ENCODE peak calls at places on chromosomes 4 and X, in four cellular contexts. H is MM.1S; E is HCT116; I is effector memory CD4-positive, alpha-beta T cell. W is an unnamed sample.

GRCh38 chrX:134374910-134375309 is 85.1 kb upstream of the HPRT1 start:
- DNase-seq in H (no peak), I (no peak), E (no peak), W (no peak)

GRCh38 chrX:20348139-20348538 is 81.4 kb upstream of the RPS6KA3 start:
- DNase-seq in E (no peak), I (no peak), H (no peak), W (no peak)

GRCh38 chr4:155578219-155578618 is 88.4 kb upstream of the GUCY1A1 start:
- DNase-seq in I (no peak), H (no peak), E (no peak), W (no peak)

GRCh38 chr4:148068065-148068911 is 336.4 kb downstream of the ARHGAP10 start:
- DNase-seq in E (no peak), H (no peak), I (no peak), W (no peak)

GRCh38 chrX:8849945-8850344 is 48.8 kb upstream of the FAM9A start:
- DNase-seq in H (no peak), I (no peak), E (no peak), W (no peak)

GRCh38 chrX:92232182-92232581 is 453.0 kb downstream of the PCDH11X start:
- DNase-seq in H (peak; percentile 9), E (no peak), I (no peak), W (no peak)

GRCh38 chr4:153564630-153565525 is 98.7 kb downstream of the TMEM131L start:
- DNase-seq in H (no peak), E (no peak), I (no peak), W (no peak)

GRCh38 chrX:14581081-14581480 is 51.7 kb downstream of the GLRA2 start:
- DNase-seq in I (no peak), E (no peak), H (no peak), W (no peak)

GRCh38 chr4:61011051-61011450 is 189.1 kb upstream of the ADGRL3 start:
- DNase-seq in I (no peak), H (no peak), E (no peak), W (no peak)

GRCh38 chrX:47311857-47312774 is 58.3 kb upstream of the ZNF157 start:
- DNase-seq in E (peak; percentile 35), I (peak; percentile 6), H (no peak), W (no peak)

GRCh38 chrX:47180346-47180745 is 13.3 kb upstream of the UBA1 start:
- DNase-seq in I (no peak), H (no peak), E (no peak), W (no peak)

GRCh38 chrX:11380187-11380586 is 87.0 kb downstream of the AMELX start:
- DNase-seq in E (no peak), I (no peak), H (no peak), W (no peak)

W was measured in NCI-H2171.